ENCODE peak calls at places on chromosomes 3 and 15, in four cellular contexts. J is K562, B is GM12878, D is H1. O is an unnamed sample.

GRCh38 chr3:50321844-50322385 is 630 bp downstream of the HYAL2 start:
- DNase-seq in J (no peak), B (no peak), D (no peak), O (no peak)

GRCh38 chr3:16319307-16319706 is 54.3 kb downstream of the OXNAD1 start:
- DNase-seq in J (peak), D (no peak), B (no peak), O (no peak)

GRCh38 chr3:14525685-14526631 is 14.2 kb downstream of the GRIP2 start:
- DNase-seq in B (no peak), D (no peak), J (peak), O (peak)

GRCh38 chr15:83087535-83087934 is 19.9 kb upstream of the TM6SF1 start:
- DNase-seq in B (no peak), D (no peak), J (no peak), O (no peak)

GRCh38 chr15:75051161-75051560 is 27.8 kb downstream of the PPCDC start:
- DNase-seq in B (no peak), D (no peak), J (no peak), O (no peak)

GRCh38 chr3:175200391-175200790 is 341.3 kb downstream of the NAALADL2 start:
- DNase-seq in D (no peak), J (no peak), B (no peak), O (peak)

GRCh38 chr3:128734523-128735189 is 8.7 kb downstream of the RAB7A start:
- DNase-seq in J (no peak), B (no peak), D (no peak), O (no peak)

GRCh38 chr3:15630646-15631350 is 29.3 kb downstream of the BTD start:
- DNase-seq in J (peak), B (no peak), D (no peak), O (peak)

GRCh38 chr3:30343861-30344260 is 262.5 kb upstream of the TGFBR2 start:
- DNase-seq in D (no peak), J (no peak), B (no peak), O (no peak)

GRCh38 chr3:187264051-187264450 is 27.5 kb downstream of the MASP1 start:
- DNase-seq in B (no peak), J (no peak), D (no peak), O (peak)

GRCh38 chr15:39595621-39596221 is 14.8 kb downstream of the THBS1 start:
- DNase-seq in D (no peak), B (no peak), J (no peak), O (peak)

GRCh38 chr15:87312221-87312620 is 944.3 kb downstream of the NTRK3 start:
- DNase-seq in J (no peak), B (no peak), D (no peak), O (no peak)

GRCh38 chr3:33798113-33798417 is 365 bp upstream of the PDCD6IP start:
- DNase-seq in B (no peak), D (no peak), J (no peak), O (no peak)

GRCh38 chr3:163547045-163547692 is 1531.1 kb downstream of the SI start:
- DNase-seq in B (no peak), J (no peak), D (no peak), O (no peak)

GRCh38 chr3:186869253-186870235 is 27.0 kb downstream of the ADIPOQ start:
- DNase-seq in J (no peak), D (no peak), B (no peak), O (peak)

GRCh38 chr15:89776274-89777072 is at the start of gene MESP2:
- DNase-seq in D (peak), J (peak), B (no peak), O (peak)

GRCh38 chr3:101423984-101424888 is 88.8 kb downstream of the SENP7 start:
- DNase-seq in D (no peak), J (no peak), B (no peak), O (no peak)

GRCh38 chr3:155334897-155335883 is 41.7 kb upstream of the STRIT1 start:
- DNase-seq in B (peak), D (no peak), J (peak), O (no peak)

GRCh38 chr3:25441234-25441856 is 13.3 kb downstream of the RARB start:
- DNase-seq in D (no peak), B (no peak), J (peak), O (no peak)

GRCh38 chr3:191269289-191270085 is 59.7 kb upstream of the CCDC50 start:
- DNase-seq in B (peak), J (no peak), D (no peak), O (peak)

GRCh38 chr15:87045741-87046140 is 966.1 kb downstream of the AGBL1 start:
- DNase-seq in B (no peak), D (no peak), J (no peak), O (no peak)

GRCh38 chr3:88742674-88743507 is 364.5 kb upstream of the EPHA3 start:
- DNase-seq in B (no peak), D (no peak), J (no peak), O (no peak)

GRCh38 chr3:152272771-152273242 is 4.1 kb downstream of the MBNL1 start:
- DNase-seq in B (no peak), D (no peak), J (peak), O (peak)

GRCh38 chr3:127951276-127951675 is 36.2 kb downstream of the KBTBD12 start:
- DNase-seq in B (no peak), D (no peak), J (no peak), O (peak)

GRCh38 chr15:79432345-79433311 is 492 bp downstream of the MINAR1 start:
- DNase-seq in D (no peak), B (no peak), J (no peak), O (no peak)

GRCh38 chr3:191393146-191393545 is 62.8 kb upstream of the UTS2B start:
- DNase-seq in D (no peak), B (no peak), J (no peak), O (peak)

GRCh38 chr3:129233538-129233937 is 15.9 kb upstream of the COPG1 start:
- DNase-seq in B (peak), J (no peak), D (no peak), O (no peak)

GRCh38 chr3:57974796-57975388 is 33.3 kb upstream of the FLNB start:
- DNase-seq in J (peak), D (no peak), B (no peak), O (peak)

GRCh38 chr3:147406255-147407023 is at the start of gene ZIC4:
- DNase-seq in J (no peak), D (no peak), B (no peak), O (no peak)

GRCh38 chr15:64597469-64597806 is 137.1 kb downstream of the ZNF609 start:
- DNase-seq in B (no peak), J (no peak), D (no peak), O (no peak)

DNA sequence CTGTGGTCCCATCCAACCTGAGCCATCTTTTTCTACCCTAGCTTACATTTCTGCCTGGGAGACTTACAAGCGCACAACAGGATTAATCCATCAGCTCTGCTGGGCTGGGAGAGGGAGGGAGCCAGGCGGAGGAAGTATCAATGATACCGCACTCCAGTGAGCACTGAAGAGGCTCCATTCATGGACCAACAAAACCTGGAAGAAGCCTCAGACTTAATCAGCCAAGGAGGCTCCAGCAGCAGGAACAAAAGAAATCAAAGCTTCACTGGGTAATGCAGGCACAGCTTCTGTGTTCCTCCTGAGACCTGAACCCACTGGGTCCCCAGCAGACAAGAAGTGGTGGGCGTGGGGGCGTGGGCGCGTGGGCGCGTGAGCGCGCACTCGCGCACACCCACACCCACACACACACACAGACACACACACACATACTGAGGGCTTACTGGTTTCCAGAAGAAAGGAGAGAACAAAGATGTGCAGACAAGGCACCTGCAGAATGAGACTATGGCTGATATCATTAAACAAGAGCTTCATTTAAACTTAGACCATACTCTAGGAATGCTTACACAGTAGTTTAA is 87.0 kb upstream of the BOC start:
- DNase-seq in D (no peak), J (no peak), B (no peak), O (no peak)
- TF ChIP-seq CHD1 in D (no peak), J (no peak), B (no peak), O (no peak)

GRCh38 chr3:12002912-12003311 is 1.3 kb upstream of the SYN2 start:
- DNase-seq in D (no peak), J (no peak), B (no peak), O (no peak)

GRCh38 chr3:12005951-12006625 is 1.9 kb downstream of the SYN2 start:
- DNase-seq in J (no peak), D (no peak), B (no peak), O (no peak)

DNA sequence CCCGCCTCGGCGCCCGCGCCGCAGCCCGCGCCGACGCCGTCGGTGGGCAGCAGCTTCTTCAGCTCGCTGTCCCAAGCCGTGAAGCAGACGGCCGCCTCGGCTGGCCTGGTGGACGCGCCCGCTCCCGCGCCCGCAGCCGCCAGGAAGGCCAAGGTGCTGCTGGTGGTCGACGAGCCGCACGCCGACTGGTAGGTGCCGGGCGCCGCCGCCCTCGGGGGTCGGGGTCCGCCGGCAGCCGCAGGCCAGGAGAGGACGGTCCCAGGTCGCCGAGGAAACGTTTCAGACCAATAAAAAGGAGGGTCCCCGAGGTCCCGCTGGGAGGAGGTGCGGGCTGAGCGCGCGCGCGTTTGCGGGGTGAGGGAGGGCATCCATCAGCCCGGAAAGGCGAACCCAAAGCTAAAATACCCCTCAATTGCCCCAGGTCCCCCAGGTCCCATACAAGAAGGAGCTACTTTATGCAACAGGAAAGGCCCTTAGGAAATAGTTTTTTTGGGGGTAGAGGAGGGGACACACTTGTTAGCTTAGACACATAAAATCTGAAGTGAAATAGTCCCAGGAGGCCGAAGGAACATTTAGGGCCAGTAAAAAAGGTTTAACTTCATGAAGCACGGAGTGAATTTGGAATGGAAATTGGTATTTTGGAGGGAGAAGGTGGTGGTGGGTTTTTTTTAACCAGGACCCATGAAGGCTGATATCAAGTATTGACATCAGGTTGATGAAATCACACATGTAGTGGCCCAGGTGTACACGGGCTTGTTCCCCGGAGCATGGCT is 739 bp downstream of the SYN2 start:
- DNase-seq in J (no peak), D (no peak), B (no peak), O (no peak)
- TF ChIP-seq CEBPB in J (no peak), D (no peak), B (no peak), O (no peak)

GRCh38 chr15:73841756-73842590 is 31.4 kb upstream of the TBC1D21 start:
- DNase-seq in B (no peak), J (no peak), D (no peak), O (no peak)

GRCh38 chr15:73845507-73845906 is 27.9 kb upstream of the TBC1D21 start:
- DNase-seq in J (no peak), B (no peak), D (no peak), O (no peak)

GRCh38 chr15:73843787-73844186 is 29.6 kb upstream of the TBC1D21 start:
- DNase-seq in J (no peak), D (no peak), B (no peak), O (no peak)

GRCh38 chr15:73840771-73841170 is 32.6 kb upstream of the TBC1D21 start:
- DNase-seq in J (no peak), B (no peak), D (no peak), O (no peak)

DNA sequence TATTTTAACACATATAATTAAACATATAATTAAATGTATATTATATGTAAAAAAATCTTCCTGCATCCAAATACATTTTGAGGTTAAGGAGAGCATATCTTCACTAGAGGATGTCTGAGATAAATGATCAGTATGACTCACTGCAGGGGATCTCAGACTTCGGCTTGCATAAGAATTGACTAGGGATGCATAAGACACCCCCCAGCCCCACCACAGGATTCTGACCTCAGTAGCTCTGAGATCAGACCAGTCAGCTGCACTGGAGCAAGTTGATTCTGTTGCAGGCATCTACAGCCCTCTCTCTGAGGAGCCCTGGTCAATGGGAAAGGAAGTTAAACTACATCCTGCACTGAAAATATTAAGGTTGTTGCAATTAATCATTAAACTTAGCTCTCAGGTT is 29.0 kb upstream of the TBC1D21 start:
- DNase-seq in B (no peak), J (no peak), D (no peak), O (peak)
- TF ChIP-seq CHD1 in B (no peak), J (no peak), D (no peak), O (no peak)

DNA sequence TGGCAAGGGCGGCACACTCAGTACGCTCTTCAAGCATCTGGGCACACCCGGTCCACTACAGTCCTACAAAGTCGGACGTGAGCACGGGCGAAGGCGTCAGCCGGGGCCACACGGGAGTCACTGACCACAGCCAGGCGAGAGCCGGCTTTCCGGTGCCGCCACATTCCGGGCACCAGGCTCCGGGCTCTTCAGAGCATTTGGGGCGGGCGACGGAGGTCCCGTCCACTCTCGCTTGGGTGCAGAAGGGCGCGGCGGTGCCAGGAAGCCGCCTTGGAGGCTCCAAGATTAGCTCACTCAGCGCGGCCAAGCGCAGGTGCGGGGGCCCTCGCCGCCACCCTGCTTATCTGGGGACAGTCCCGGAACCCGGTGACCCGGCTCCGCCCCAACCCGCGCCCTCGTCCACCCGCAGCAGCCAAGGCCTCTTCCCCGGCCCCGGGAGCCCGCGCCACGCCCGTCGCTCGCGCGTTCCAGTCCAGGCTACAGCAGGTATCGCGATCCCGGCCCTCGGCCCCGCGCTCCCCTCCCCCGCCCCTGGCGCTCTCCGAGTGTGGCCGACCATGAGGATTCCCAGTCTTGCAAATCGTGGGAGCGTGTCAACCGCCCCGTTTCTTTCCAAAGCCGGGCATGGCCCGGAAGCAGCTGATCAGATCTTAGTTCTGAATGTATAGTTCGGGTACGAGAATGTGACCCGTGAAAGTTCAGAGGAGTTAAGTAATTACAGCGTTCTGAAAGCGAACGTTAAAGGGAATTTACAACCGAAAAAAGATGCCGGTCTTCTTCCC is at the start of gene ADPRH:
- DNase-seq in D (no peak), J (peak), B (no peak), O (peak)
- TF ChIP-seq CEBPB in D (no peak), J (no peak), B (no peak), O (no peak)

DNA sequence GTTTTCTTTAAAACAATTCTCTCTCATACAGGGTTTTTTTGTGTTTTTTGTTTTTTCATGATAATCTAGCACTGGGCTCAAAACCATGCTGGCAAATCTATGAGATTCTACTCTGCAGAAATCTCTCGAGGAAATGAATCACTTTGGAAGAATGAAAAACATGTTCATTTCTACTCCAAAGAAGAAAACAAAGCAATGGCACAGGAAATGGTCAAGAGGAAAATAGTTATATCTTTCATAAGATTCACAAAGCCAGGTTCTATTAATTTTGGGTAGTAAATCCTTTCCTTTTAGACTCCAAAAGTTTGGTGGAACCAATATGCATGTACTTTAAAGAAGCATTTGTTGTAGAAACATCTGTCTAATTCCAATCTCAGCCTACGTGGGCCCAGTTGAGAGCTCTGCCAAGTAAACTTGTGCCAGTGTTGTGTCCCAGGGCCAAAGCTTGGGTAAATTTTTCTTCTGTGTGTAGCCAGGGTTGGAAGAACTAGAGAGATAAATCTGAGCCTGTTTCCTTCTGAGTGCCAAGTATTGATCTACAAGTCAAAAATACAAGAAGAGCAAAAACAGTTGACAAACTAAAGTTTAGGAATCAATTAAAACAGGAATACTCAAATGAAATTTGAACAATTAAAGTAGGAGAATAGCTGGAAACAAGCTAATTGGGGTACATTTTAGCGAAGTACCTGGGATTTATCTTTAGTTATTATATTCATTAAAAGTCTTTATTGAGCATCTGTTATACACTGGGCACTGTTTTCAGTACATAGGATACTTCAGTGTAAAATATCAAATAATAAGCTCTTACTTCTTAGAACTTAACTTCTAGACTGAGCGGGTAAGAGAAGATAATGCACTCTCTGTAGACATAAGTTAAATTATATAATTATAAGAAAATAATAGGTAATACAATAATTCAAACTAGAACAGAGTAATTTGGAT is 657.5 kb upstream of the NECTIN3 start:
- DNase-seq in B (no peak), J (no peak), D (no peak), O (peak)
- TF ChIP-seq CHD1 in B (no peak), J (no peak), D (no peak), O (no peak)

DNA sequence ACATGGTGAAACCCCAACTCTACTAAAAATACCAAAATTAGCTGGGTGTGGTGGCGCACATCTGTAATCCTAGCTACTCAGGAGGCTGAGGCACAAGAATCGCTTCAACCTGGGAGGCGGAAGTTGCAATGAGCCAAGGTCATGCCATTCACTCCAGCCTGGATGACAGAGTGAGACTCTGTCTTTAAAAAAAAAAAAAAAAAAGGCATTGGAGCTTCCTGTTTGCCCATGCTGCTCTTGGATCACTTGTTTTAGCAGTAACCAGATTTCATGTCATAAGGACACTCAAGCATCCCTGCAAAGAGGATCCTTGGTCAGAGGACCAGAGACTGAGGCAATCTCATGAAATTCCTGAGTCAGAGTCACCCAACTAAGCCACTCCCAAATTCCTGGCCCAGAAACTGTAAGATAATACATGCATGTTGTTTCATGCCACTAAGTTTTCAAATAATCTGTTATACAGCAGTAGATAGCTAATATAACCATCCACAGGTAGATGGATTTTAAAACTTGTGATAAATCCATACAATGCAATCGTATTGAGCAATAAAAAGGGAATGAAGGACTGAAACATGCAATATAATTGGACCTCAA is 82.0 kb upstream of the XXYLT1 start:
- DNase-seq in D (no peak), J (peak), B (no peak), O (peak)
- TF ChIP-seq CEBPB in D (no peak), J (peak), B (no peak), O (peak)

GRCh38 chr3:114293846-114294245 is at the start of gene TIGIT:
- DNase-seq in B (no peak), J (no peak), D (no peak), O (no peak)
- TF ChIP-seq CHD1 in B (no peak), J (no peak), D (no peak), O (no peak)

GRCh38 chr3:131083190-131083863 is 56.6 kb downstream of the NEK11 start:
- DNase-seq in D (no peak), B (no peak), J (no peak), O (no peak)
- TF ChIP-seq CEBPB in D (no peak), B (no peak), J (no peak), O (no peak)

O was measured in IMR-90.